ENCODE peak calls at places on chromosomes 1 and 21, in seven cellular contexts. U is adrenal gland; J is cardiac fibroblast; M is AG10803; V is coronary artery; C is CD8-positive, alpha-beta T cell; S is GM10248. H is an unnamed sample.

GRCh38 chr21:42560517-42561179 is 47.0 kb downstream of the SLC37A1 start:
- DNase-seq in V (no peak), J (no peak), C (no peak), M (no peak), U (peak), S (no peak), H (no peak)

GRCh38 chr1:68113961-68114360 is 63.5 kb upstream of the DIRAS3 start:
- DNase-seq in S (no peak), C (no peak), M (no peak), J (no peak), U (no peak), V (no peak), H (no peak)

GRCh38 chr1:23026573-23026972 is 7.3 kb downstream of the KDM1A start:
- DNase-seq in V (no peak), U (no peak), C (no peak), S (no peak), J (peak), M (no peak), H (no peak)

GRCh38 chr1:96028071-96028470 is 693.5 kb upstream of the PTBP2 start:
- DNase-seq in S (no peak), V (no peak), C (no peak), M (no peak), J (no peak), U (no peak), H (no peak)

GRCh38 chr1:205979301-205979700 is 23.9 kb downstream of the RAB7B start:
- DNase-seq in C (no peak), V (no peak), S (no peak), J (no peak), M (no peak), U (no peak), H (no peak)

GRCh38 chr21:38679531-38679930 is 126.2 kb upstream of the ETS2 start:
- DNase-seq in V (no peak), C (no peak), U (no peak), S (peak), M (peak), J (peak), H (no peak)

GRCh38 chr1:205396972-205397616 is 24.8 kb downstream of the LEMD1 start:
- DNase-seq in C (no peak), M (no peak), V (no peak), J (peak), U (peak), S (peak), H (no peak)

GRCh38 chr1:24210195-24210627 is 23.1 kb upstream of the IFNLR1 start:
- DNase-seq in V (no peak), C (no peak), M (no peak), J (no peak), S (no peak), U (no peak), H (no peak)

GRCh38 chr1:37157634-37158033 is 123.3 kb upstream of the GRIK3 start:
- DNase-seq in U (no peak), M (no peak), V (no peak), J (no peak), C (no peak), S (no peak), H (no peak)

GRCh38 chr1:12166834-12167492 is at the start of gene TNFRSF1B:
- DNase-seq in S (peak), J (no peak), U (peak), C (no peak), V (no peak), M (peak), H (no peak)

GRCh38 chr1:225763815-225764548 is 13.6 kb upstream of the SRP9 start:
- DNase-seq in S (no peak), M (peak), V (no peak), C (no peak), J (peak), U (peak), H (no peak)

GRCh38 chr1:46171351-46171750 is 3.5 kb upstream of the TSPAN1 start:
- DNase-seq in C (no peak), S (no peak), J (no peak), M (no peak), U (no peak), V (no peak), H (no peak)

GRCh38 chr21:38922474-38922873 is 116.7 kb downstream of the ETS2 start:
- DNase-seq in C (no peak), M (no peak), S (no peak), V (no peak), U (no peak), J (no peak), H (no peak)

DNA sequence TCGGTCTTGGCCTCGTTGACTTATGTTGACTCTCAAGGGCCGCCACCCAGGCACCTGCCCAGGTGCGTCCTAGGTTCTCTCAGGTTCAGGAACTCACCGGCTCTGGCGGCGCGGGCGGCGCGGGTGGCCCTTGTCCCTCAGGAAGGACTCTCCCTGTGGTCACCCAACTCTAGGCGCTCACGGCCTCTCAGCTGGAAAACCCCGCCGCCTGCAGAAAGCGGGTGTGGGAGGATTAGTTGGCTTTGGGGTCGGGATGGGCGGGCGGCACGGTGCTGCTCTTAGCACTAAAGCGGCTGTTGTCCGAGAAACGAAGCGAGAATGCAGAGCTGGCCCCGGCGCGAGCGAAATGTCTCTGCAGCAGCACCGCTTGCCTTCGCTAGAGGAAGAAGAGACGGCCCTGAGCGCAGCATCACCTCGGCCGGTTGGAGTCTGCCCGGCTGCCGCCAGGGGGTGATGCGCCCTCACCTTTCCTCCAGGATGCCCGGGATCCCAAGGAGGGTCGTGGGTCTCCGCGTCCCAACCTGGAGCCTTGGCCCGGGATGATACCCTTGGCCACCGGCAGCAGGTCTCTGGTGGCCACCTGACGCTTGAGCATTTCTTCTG is 8.1 kb upstream of the TADA1 start:
- DNase-seq in S (peak), U (peak), M (peak), C (no peak), V (no peak), J (peak), H (no peak)
- TF ChIP-seq CTCF in S (peak), U (no peak), M (peak), C (peak), V (peak), J (peak), H (peak)

DNA sequence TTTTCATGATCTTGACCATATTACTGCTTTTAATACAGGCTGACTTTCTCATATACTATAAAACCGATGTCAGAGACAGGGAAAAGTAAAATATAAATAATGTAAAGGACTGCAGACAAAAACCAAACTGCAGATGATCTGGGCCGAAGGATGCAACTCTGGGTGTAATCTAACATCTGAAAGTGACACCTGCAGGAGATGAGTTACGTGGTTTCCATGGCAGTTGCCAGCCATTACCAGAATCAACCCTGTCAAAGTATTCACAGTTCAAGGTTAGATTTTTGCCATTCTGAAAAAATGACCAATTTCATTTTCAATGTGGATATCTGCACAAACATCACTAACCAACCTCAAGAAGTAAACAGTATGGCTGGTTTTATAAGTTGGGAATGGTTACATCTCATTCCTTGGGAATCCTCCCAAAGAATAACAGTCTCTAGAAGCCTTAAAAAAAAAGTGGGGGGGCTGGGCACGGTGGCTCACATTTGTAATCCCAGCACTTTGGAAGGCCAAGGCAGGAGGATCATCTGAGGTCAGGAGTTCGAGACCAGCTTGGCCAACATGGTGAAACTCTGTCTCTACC is 27.7 kb downstream of the DNAJC11 start:
- DNase-seq in V (no peak), S (no peak), J (no peak), U (no peak), M (no peak), C (no peak), H (no peak)
- TF ChIP-seq CTCF in V (no peak), S (no peak), J (no peak), U (no peak), M (no peak), C (no peak), H (no peak)

GRCh38 chr1:156136970-156137483 is 16.4 kb upstream of the SEMA4A start:
- DNase-seq in C (no peak), U (peak), S (no peak), V (no peak), M (no peak), J (no peak), H (no peak)
- TF ChIP-seq CTCF in C (no peak), U (no peak), S (no peak), V (no peak), M (peak), J (peak), H (peak)

GRCh38 chr1:221845650-221846371 is 103.9 kb upstream of the DUSP10 start:
- DNase-seq in C (no peak), U (peak), S (no peak), J (peak), V (no peak), M (peak), H (no peak)
- TF ChIP-seq CTCF in C (no peak), U (no peak), S (no peak), J (no peak), V (no peak), M (no peak), H (no peak)